ENCODE peak calls at places on chromosomes 13 and 19, in eight cellular contexts. Q is activated effector memory CD4-positive, alpha-beta T cell treated with Interleukin-2 at 50 U/mL for 16 hours; X is mucosa of gallbladder; W is NCI-H1048; Y is EH; C is ELR; U is stimulated activated CD4-positive, alpha-beta T cell treated with anti-CD3 and anti-CD28 coated beads, Interleukin-4, amount 100 ng/mL, for 24 hours; T is fibroblast of mammary gland. V is an unnamed sample.

GRCh38 chr19:35225951-35226350 is 2.6 kb downstream of the FAM187B start:
- DNase-seq in Q (no peak), X (no peak), W (no peak), Y (no peak), C (no peak), U (peak; percentile 1), T (no peak), V (no peak)

GRCh38 chr13:61414136-61414535 is 1.5 kb downstream of the PCDH20 start:
- DNase-seq in Q (no peak), X (no peak), W (no peak), Y (no peak), C (no peak), U (no peak), T (no peak), V (no peak)

GRCh38 chr13:91045351-91046034 is 302.0 kb upstream of the MIR17HG start:
- DNase-seq in Q (no peak), X (no peak), W (no peak), Y (no peak), C (peak; percentile 45), U (no peak), T (no peak), V (no peak)

GRCh38 chr13:44045179-44045562 is 165.5 kb downstream of the LACC1 start:
- DNase-seq in Q (no peak), X (no peak), W (no peak), Y (no peak), C (no peak), U (no peak), T (no peak), V (no peak)

GRCh38 chr19:48186015-48186414 is 15.5 kb downstream of the ZSWIM9 start:
- DNase-seq in Q (no peak), X (no peak), W (no peak), Y (no peak), C (no peak), U (no peak), T (no peak), V (no peak)

GRCh38 chr13:108494991-108495661 is 134.3 kb upstream of the MYO16 start:
- DNase-seq in Q (no peak), X (no peak), W (no peak), Y (no peak), C (no peak), U (no peak), T (no peak), V (no peak)

GRCh38 chr19:33429891-33430673 is 56.6 kb downstream of the CEBPG start:
- DNase-seq in Q (peak; percentile 18), X (no peak), W (no peak), Y (no peak), C (no peak), U (no peak), T (no peak), V (no peak)

GRCh38 chr13:40749327-40749726 is 21.7 kb downstream of the MRPS31 start:
- DNase-seq in Q (no peak), X (no peak), W (no peak), Y (no peak), C (no peak), U (no peak), T (no peak), V (no peak)

GRCh38 chr13:86914757-86915156 is 756.4 kb upstream of the SLITRK5 start:
- DNase-seq in Q (no peak), X (no peak), W (no peak), Y (no peak), C (no peak), U (no peak), T (no peak), V (no peak)

GRCh38 chr19:2207991-2208860 is 27.9 kb downstream of the PLEKHJ1 start:
- DNase-seq in Q (no peak), X (peak; percentile 51), W (no peak), Y (peak; percentile 91), C (peak; percentile 95), U (no peak), T (peak; percentile 74), V (peak; percentile 79)

V was measured in BE2C.